ENCODE peak calls at places on chromosome 12, in seven cellular contexts. B, C, L, X, O, A and J are unnamed samples. For H3K9me3, the result is how much of the 10 kb centered on the place peaks cover.

GRCh38 chr12:77559400-77560074 is 271.2 kb upstream of the NAV3 start:
- DNase-seq in B (no peak), C (no peak), L (no peak), X (no peak), O (no peak), A (no peak), J (no peak)

GRCh38 chr12:92295523-92295922 is 149.9 kb upstream of the BTG1 start:
- DNase-seq in B (no peak), C (no peak), L (no peak), X (peak), O (peak), A (peak), J (no peak)

GRCh38 chr12:46455648-46456352 is 83.2 kb upstream of the SLC38A2 start:
- DNase-seq in B (no peak), C (no peak), L (peak), X (no peak), O (no peak), A (peak), J (peak)

GRCh38 chr12:66403746-66404145 is 101.5 kb downstream of the HELB start:
- DNase-seq in B (no peak), C (no peak), L (no peak), X (no peak), O (no peak), A (no peak), J (no peak)

GRCh38 chr12:6229224-6229748 is 29.1 kb downstream of the CD9 start:
- DNase-seq in B (no peak), C (no peak), L (no peak), X (no peak), O (no peak), A (no peak), J (no peak)

GRCh38 chr12:124386661-124387509 is 92.0 kb downstream of the RFLNA start:
- DNase-seq in B (no peak), C (no peak), L (no peak), X (no peak), O (no peak), A (no peak), J (peak)

GRCh38 chr12:4499186-4499585 is 39.5 kb upstream of the RAD51AP1 start:
- DNase-seq in B (no peak), C (no peak), L (no peak), X (no peak), O (no peak), A (no peak), J (no peak)

GRCh38 chr12:116299064-116299463 is 21.6 kb upstream of the MED13L start:
- DNase-seq in B (no peak), C (no peak), L (no peak), X (no peak), O (no peak), A (no peak), J (no peak)

GRCh38 chr12:124686001-124686884 is 118.8 kb upstream of the NCOR2 start:
- DNase-seq in B (no peak), C (no peak), L (no peak), X (peak), O (peak), A (peak), J (no peak)

GRCh38 chr12:76226397-76226796 is 121.8 kb downstream of the BBS10 start:
- DNase-seq in B (no peak), C (no peak), L (no peak), X (peak), O (peak), A (no peak), J (no peak)

GRCh38 chr12:124909831-124910560 is 4.5 kb downstream of the UBC start:
- DNase-seq in B (peak), C (no peak), L (no peak), X (peak), O (peak), A (peak), J (no peak)

GRCh38 chr12:102540856-102541385 is 60.6 kb upstream of the IGF1 start:
- DNase-seq in B (no peak), C (no peak), L (no peak), X (no peak), O (no peak), A (no peak), J (no peak)

GRCh38 chr12:2418579-2418978 is 365.8 kb downstream of the CACNA1C start:
- DNase-seq in B (no peak), C (no peak), L (no peak), X (no peak), O (no peak), A (no peak), J (no peak)

GRCh38 chr12:113190761-113191160 is 5.2 kb downstream of the RITA1 start:
- DNase-seq in B (no peak), C (no peak), L (peak), X (peak), O (peak), A (peak), J (no peak)

GRCh38 chr12:56299308-56299852 is 750 bp downstream of the CS start:
- DNase-seq in B (no peak), C (no peak), L (no peak), X (peak), O (no peak), A (peak), J (no peak)

GRCh38 chr12:130465046-130465445 is 127.4 kb downstream of the PIWIL1 start:
- DNase-seq in B (no peak), C (no peak), L (no peak), X (no peak), O (no peak), A (no peak), J (no peak)
- H3K9me3 ChIP-seq in B (under half), C (under half), L (under half), X (half or more), O (under half), A (under half), J (under half)

DNA sequence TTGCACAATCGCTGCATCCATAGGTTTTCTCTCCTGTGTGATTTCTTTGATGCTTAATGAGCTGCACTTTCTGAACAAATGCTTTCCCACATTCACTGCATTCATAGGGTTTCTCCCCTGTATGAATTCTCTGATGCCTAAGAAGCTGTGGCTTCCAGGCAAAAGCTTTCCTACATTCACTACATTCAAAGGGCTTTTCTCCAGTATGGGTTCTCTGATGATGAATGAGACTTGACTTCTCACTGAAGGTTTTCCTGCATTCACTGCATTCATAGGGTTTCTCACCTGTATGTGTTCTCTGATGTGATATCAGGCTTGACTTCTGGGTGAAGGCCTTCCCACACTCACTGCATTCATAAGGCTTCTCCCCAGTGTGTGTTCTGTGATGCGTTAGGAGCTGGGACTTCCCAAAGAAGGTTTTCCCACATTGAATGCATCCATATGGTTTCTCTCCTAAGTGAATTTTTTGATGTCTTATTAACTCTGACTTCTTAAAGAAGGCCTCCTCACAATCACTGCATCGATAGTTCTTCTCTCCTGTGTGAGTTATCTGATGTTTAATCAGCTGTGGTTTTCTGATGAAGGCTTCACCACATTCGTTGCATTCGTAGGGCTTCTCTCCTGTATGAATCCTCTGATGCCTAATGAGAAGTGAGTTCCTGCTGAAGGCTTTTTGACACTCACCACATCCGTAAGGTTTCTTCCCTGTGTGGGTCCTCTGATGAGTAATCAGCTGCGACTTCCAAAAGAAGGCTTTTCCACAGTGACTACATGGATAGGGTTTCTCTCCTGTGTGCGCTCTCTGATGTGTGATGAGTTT is 30.3 kb downstream of the ZNF605 start:
- DNase-seq in B (no peak), C (no peak), L (no peak), X (no peak), O (no peak), A (no peak), J (no peak)
- H3K9me3 ChIP-seq in B (under half), C (half or more), L (under half), X (half or more), O (under half), A (under half), J (under half)

GRCh38 chr12:109890620-109891019 is 9.5 kb upstream of the TCHP start:
- DNase-seq in B (no peak), C (no peak), L (no peak), X (no peak), O (no peak), A (no peak), J (no peak)

GRCh38 chr12:109894939-109895338 is 5.1 kb upstream of the TCHP start:
- DNase-seq in B (no peak), C (no peak), L (no peak), X (no peak), O (no peak), A (no peak), J (no peak)

GRCh38 chr12:109892748-109893147 is 7.3 kb upstream of the TCHP start:
- DNase-seq in B (no peak), C (no peak), L (no peak), X (no peak), O (no peak), A (no peak), J (no peak)

GRCh38 chr12:109893250-109893995 is 6.7 kb upstream of the TCHP start:
- DNase-seq in B (no peak), C (no peak), L (no peak), X (no peak), O (no peak), A (no peak), J (no peak)

DNA sequence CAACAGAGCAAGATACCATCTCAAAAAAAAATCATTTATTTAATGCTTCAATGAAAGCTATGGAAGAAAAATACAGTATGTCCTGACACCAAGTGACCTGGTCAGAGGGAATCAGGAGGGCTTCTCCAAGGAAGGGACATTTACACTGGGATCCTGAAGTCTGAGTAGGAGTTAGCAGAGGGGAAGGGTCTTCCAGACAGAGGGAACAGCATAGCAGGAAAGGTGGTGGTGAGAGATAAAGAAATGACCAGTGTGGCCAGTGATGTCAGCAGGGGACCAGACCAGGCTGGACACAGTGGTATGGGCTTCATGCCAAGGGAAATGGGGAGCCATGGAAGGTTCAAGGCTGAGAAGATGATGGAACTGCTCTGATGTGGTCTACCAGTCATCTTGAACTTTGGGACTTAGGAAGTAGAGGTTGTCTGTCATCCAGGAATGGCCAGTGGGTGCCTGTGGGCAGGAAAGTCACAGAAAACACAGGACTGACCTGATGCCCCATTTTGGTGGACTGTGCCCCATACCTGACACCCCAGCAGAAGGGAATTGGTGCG is 7.8 kb upstream of the TCHP start:
- DNase-seq in B (no peak), C (no peak), L (no peak), X (no peak), O (no peak), A (no peak), J (no peak)
- H3K9me3 ChIP-seq in B (under half), C (under half), L (under half), X (under half), O (under half), A (under half), J (under half)

DNA sequence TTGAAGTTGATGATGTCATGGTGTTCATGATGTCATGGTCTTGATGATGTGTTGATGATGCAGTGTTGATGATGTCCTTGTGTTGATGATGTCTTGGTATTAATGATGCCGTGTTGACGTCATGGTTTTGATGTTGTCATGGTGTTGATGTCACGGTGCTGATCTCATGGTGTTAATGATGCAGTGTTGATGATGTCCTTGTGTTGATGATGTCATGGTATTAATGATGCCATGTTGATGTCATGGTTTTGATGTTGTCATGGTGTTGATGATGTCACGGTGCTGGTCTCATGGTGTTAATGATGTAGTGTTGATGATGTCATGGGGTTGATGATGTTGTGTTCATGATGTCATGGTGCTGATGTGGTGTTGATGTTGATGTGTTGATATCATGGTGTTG is 48.0 kb upstream of the RIMBP2 start:
- DNase-seq in B (no peak), C (no peak), L (peak), X (peak), O (peak), A (peak), J (no peak)
- H3K9me3 ChIP-seq in B (under half), C (under half), L (under half), X (under half), O (under half), A (under half), J (under half)

GRCh38 chr12:10558291-10558690 is 52.6 kb downstream of the EIF2S3B start:
- DNase-seq in B (no peak), C (no peak), L (no peak), X (no peak), O (no peak), A (no peak), J (no peak)
- H3K9me3 ChIP-seq in B (under half), C (under half), L (under half), X (under half), O (under half), A (under half), J (under half)